ENCODE peak calls at places on chromosomes 12 and 14, in nine cellular contexts. N is RWPE1, Q is glutamatergic neuron, A is bronchial epithelial cell, R is neural crest cell, T is foreskin fibroblast, O is IMR-90, U is kidney epithelial cell, V is epithelial cell of proximal tubule. I is an unnamed sample.

GRCh38 chr14:104223101-104223809 is 84.9 kb downstream of the KIF26A start:
- DNase-seq in N (no peak), Q (peak; percentile 65), A (no peak), R (no peak), T (no peak), O (no peak), U (no peak), V (no peak), I (no peak)

GRCh38 chr12:25491396-25491948 is 61.6 kb downstream of the LMNTD1 start:
- DNase-seq in N (no peak), Q (no peak), A (no peak), R (no peak), T (no peak), O (no peak), U (no peak), V (no peak), I (no peak)

GRCh38 chr14:20530771-20531571 is 25.6 kb downstream of the RNASE10 start:
- DNase-seq in N (peak; percentile 55), Q (peak; percentile 81), A (peak; percentile 67), R (peak; percentile 71), T (peak; percentile 51), O (peak; percentile 69), U (peak; percentile 21), V (peak; percentile 12), I (peak; percentile 46)

GRCh38 chr14:53744846-53745245 is 211.8 kb downstream of the BMP4 start:
- DNase-seq in N (no peak), Q (no peak), A (no peak), R (no peak), T (no peak), O (no peak), U (no peak), V (no peak), I (no peak)

GRCh38 chr14:21056520-21057163 is 980 bp upstream of the RNASE8 start:
- DNase-seq in N (no peak), Q (no peak), A (peak; percentile 64), R (no peak), T (peak; percentile 29), O (no peak), U (no peak), V (no peak), I (no peak)

GRCh38 chr12:93571854-93572711 is at the start of gene SOCS2:
- DNase-seq in N (peak; percentile 30), Q (peak; percentile 72), A (no peak), R (peak; percentile 51), T (no peak), O (peak; percentile 21), U (no peak), V (no peak), I (peak; percentile 32)

GRCh38 chr12:6827982-6828670 is at the start of gene P3H3:
- DNase-seq in N (no peak), Q (peak; percentile 65), A (peak; percentile 19), R (peak; percentile 43), T (peak; percentile 30), O (peak; percentile 47), U (no peak), V (no peak), I (peak; percentile 53)

GRCh38 chr12:54891717-54892478 is 37.6 kb downstream of the MUCL1 start:
- DNase-seq in N (peak; percentile 4), Q (no peak), A (peak; percentile 78), R (no peak), T (no peak), O (no peak), U (no peak), V (no peak), I (no peak)

GRCh38 chr12:67241482-67241881 is 27.7 kb upstream of the CAND1 start:
- DNase-seq in N (no peak), Q (no peak), A (peak; percentile 41), R (no peak), T (no peak), O (peak; percentile 38), U (no peak), V (no peak), I (no peak)

GRCh38 chr12:64187370-64187769 is 34.7 kb downstream of the KICS2 start:
- DNase-seq in N (no peak), Q (no peak), A (peak; percentile 76), R (no peak), T (peak; percentile 68), O (peak; percentile 74), U (no peak), V (no peak), I (no peak)

GRCh38 chr12:54039417-54040147 is 6.7 kb downstream of the HOXC5 start:
- DNase-seq in N (no peak), Q (no peak), A (no peak), R (no peak), T (no peak), O (no peak), U (no peak), V (no peak), I (peak; percentile 45)

GRCh38 chr12:96187675-96188355 is 6.4 kb upstream of the ELK3 start:
- DNase-seq in N (no peak), Q (no peak), A (no peak), R (no peak), T (no peak), O (no peak), U (no peak), V (no peak), I (no peak)
- TF ChIP-seq CTCF in N (no peak), Q (no peak), A (no peak), R (no peak), T (no peak), O (no peak), U (no peak), V (no peak), I (no peak)

DNA sequence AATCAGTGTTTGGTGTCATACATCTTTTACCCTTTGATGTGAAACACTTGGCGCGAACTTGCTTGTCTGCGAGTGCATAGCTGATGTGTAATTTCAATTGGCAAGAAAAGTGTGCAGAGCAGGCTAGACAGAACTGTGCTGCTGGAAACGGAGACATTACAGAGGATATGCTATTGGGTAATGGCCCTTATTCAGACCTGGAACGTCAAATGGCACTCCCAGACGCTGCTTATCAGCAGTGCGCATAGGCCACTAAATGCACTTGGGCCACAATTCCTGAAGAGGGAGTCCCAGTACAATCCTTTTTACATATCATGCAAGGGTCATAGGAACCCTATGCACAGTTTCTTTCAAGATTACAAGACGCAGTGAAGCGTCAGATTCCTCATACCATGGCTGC is 15.7 kb upstream of the SLC10A1 start:
- DNase-seq in N (no peak), Q (no peak), A (no peak), R (no peak), T (no peak), O (no peak), U (no peak), V (no peak), I (no peak)
- TF ChIP-seq CTCF in N (no peak), Q (no peak), A (peak; percentile 3), R (no peak), T (no peak), O (no peak), U (no peak), V (no peak), I (no peak)

GRCh38 chr14:88960528-88960927 is 136.1 kb downstream of the TTC8 start:
- DNase-seq in N (no peak), Q (peak; percentile 19), A (no peak), R (no peak), T (no peak), O (no peak), U (no peak), V (no peak), I (no peak)
- TF ChIP-seq CTCF in N (no peak), Q (no peak), A (no peak), R (no peak), T (no peak), O (no peak), U (no peak), V (no peak), I (no peak)

DNA sequence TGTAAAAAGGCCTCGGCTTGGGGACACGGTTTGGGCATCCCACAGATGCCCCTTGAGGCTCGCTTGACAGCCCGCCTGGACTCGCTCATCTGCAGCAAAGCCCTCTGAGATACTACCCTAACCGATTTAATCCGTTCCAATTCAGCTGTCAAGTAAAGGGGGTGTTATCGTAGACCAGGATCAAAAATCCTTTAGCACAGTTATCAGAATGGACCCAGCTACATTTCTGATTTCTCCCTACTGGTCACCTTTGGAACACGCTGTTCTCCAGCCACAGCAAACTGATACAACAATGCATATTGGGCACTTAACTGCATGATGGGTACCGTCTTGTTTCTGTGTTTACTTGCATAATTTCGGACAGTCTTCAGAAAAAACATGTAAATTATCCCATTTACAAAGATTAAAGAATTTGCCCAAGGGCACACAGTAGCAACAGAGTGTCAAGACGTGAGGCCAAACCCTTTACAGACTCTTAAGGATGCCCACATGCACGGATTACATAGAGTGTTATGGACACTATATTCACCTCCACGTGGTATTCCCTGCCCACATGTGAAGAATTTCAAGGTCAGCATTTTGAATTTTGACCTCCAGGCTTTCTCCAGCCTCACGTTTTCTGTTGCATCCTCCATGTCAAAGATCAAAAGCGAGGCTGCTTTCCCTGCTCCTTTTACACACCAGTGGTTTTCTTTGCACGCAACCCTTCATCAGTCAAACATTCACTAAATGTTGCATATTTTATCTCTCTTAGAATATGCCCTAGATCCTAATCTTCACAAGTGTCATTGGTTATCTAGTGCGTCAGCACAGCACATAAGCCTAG is 3.2 kb upstream of the DUSP6 start:
- DNase-seq in N (no peak), Q (no peak), A (no peak), R (no peak), T (no peak), O (no peak), U (no peak), V (no peak), I (no peak)
- TF ChIP-seq CTCF in N (peak; percentile 24), Q (peak; percentile 37), A (peak; percentile 26), R (peak; percentile 57), T (no peak), O (peak; percentile 22), U (peak; percentile 17), V (peak; percentile 33), I (no peak)

DNA sequence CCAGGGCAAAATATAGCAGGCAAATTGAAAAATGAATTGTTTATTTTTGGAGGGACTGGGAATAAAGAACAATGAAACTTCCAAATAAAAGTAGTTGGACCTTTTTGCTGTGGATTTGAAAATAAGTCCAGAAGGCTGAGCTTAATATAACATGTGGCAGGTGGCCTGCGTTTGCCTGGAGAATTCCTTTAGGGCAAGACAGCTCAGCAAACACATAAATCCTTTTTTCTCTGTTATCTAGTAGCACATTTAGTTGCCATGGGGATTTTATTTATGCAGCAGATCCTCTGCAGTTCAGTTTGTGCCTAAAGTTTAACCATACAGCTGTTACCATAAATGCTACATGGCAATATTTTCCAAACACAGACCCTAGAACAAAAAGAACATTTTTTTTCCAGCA is 180.0 kb downstream of the NPAS3 start:
- DNase-seq in N (no peak), Q (no peak), A (no peak), R (no peak), T (no peak), O (no peak), U (no peak), V (no peak), I (no peak)
- TF ChIP-seq CTCF in N (no peak), Q (no peak), A (no peak), R (no peak), T (no peak), O (no peak), U (no peak), V (no peak), I (no peak)

GRCh38 chr12:108078428-108078827 is 50.7 kb upstream of the WSCD2 start:
- DNase-seq in N (no peak), Q (no peak), A (no peak), R (no peak), T (no peak), O (no peak), U (no peak), V (no peak), I (no peak)
- TF ChIP-seq CTCF in N (no peak), Q (no peak), A (no peak), R (no peak), T (no peak), O (no peak), U (no peak), V (no peak), I (no peak)

I was measured in mesothelial cell of epicardium.